ENCODE peak calls at places on chromosomes 4 and X, in ten cellular contexts. V is IMR-90, O is A549, N is GM12878, D is HCT116, K is K562, R is prostate gland, W is H1, B is suprapubic skin, E is ovary. G is an unnamed sample.

GRCh38 chr4:63528592-63528991 is 880.7 kb downstream of the TECRL start:
- DNase-seq in N (no peak), K (no peak), D (no peak), B (no peak), V (no peak), E (no peak), W (no peak), O (no peak), R (no peak), G (no peak)

GRCh38 chr4:170047774-170048354 is 21.7 kb upstream of the MFAP3L start:
- DNase-seq in K (peak), W (no peak), D (peak), E (peak), V (peak), N (no peak), R (peak), B (no peak), O (peak), G (no peak)

GRCh38 chr4:185235480-185236154 is 26.2 kb downstream of the SNX25 start:
- DNase-seq in E (no peak), K (no peak), R (no peak), O (no peak), B (no peak), W (no peak), N (no peak), V (peak), D (no peak), G (no peak)

GRCh38 chrX:46666831-46667230 is 92.1 kb downstream of the SLC9A7 start:
- DNase-seq in B (no peak), O (no peak), V (peak), E (no peak), D (no peak), N (no peak), R (no peak), W (no peak), K (no peak), G (no peak)

GRCh38 chr4:56650259-56651070 is 30.6 kb downstream of the HOPX start:
- DNase-seq in B (no peak), R (no peak), V (no peak), D (no peak), K (no peak), O (no peak), E (no peak), W (no peak), N (no peak), G (no peak)

GRCh38 chr4:90580271-90580825 is 453.2 kb downstream of the CCSER1 start:
- DNase-seq in W (no peak), K (no peak), E (no peak), N (no peak), O (no peak), V (no peak), R (no peak), D (no peak), B (no peak), G (no peak)

GRCh38 chrX:73581002-73581628 is 18.1 kb downstream of the CHIC1 start:
- DNase-seq in E (no peak), V (no peak), W (no peak), R (no peak), D (no peak), N (no peak), B (no peak), O (no peak), K (no peak), G (no peak)

GRCh38 chr4:77201343-77201742 is 44.3 kb downstream of the CCNG2 start:
- DNase-seq in N (no peak), E (no peak), V (peak), O (no peak), B (no peak), D (no peak), W (no peak), K (no peak), R (no peak), G (no peak)

GRCh38 chrX:103628386-103629290 is at the start of gene TCEAL1:
- DNase-seq in R (peak), N (no peak), V (peak), O (no peak), B (peak), E (peak), K (peak), D (no peak), W (peak), G (peak)

GRCh38 chrX:96861661-96862060 is 22.0 kb upstream of the RPA4 start:
- DNase-seq in V (no peak), W (no peak), R (no peak), O (no peak), D (no peak), B (no peak), E (no peak), N (no peak), K (no peak), G (no peak)

GRCh38 chr4:118942465-118942864 is 53.8 kb downstream of the SYNPO2 start:
- DNase-seq in V (peak), D (no peak), K (no peak), R (peak), N (no peak), B (no peak), O (no peak), W (no peak), E (no peak), G (no peak)

GRCh38 chrX:21974011-21974385 is 33.5 kb downstream of the SMS start:
- DNase-seq in N (peak), D (no peak), V (no peak), R (peak), O (no peak), W (no peak), E (no peak), B (no peak), K (no peak), G (no peak)

GRCh38 chr4:42574873-42575272 is 82.0 kb downstream of the ATP8A1 start:
- DNase-seq in D (no peak), N (no peak), W (no peak), R (no peak), B (no peak), E (no peak), K (no peak), O (no peak), V (no peak), G (no peak)

GRCh38 chr4:99723555-99724450 is 66.2 kb upstream of the C4orf54 start:
- DNase-seq in B (no peak), W (no peak), K (peak), N (no peak), V (peak), E (peak), O (peak), R (peak), D (peak), G (peak)

GRCh38 chrX:80879916-80880315 is 70.2 kb upstream of the BRWD3 start:
- DNase-seq in V (peak), R (peak), O (no peak), K (no peak), E (no peak), D (no peak), N (no peak), W (no peak), B (no peak), G (no peak)

GRCh38 chr4:26369132-26370036 is 48.6 kb downstream of the RBPJ start:
- DNase-seq in V (peak), O (no peak), D (no peak), B (no peak), W (no peak), E (no peak), N (no peak), R (no peak), K (no peak), G (no peak)

DNA sequence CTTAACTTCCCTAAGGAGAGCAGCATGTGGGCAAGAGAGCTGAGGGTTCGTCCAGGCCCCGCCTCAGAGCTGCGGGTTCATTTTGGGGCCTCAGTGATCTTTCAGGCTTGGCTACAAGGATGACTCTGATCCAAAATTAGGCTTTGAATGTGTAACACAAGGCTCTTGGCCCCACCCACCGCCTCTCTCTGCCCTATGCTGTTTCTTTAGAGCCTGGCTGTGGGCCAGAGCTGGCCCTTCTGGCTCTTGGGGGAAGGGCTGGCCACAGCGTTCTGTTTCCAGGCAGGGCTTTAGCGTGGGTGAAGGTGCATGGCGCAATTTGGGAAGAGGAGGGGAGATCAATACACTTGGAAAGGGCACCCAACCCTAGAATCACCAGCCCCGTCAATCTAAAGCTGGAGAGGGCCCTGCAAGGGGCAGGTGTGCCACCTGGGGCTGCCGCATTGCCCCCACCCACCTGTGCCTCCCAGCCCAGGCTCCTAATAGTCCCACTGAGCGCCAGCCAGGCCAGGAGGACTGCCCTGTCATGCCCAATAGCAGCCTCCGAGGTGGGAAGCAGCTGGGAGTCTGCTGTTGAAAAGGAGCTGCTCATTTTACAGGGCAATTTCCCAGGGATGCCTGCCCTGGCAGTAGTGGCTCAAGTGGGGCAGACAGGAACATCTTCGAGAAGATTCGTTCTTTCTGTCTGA is 84.5 kb upstream of the MAML3 start:
- DNase-seq in K (no peak), B (peak), W (peak), R (peak), E (peak), N (no peak), D (no peak), V (peak), O (no peak), G (peak)
- TF ChIP-seq POLR2A in K (no peak), B (no peak), W (no peak), R (peak), E (no peak), N (no peak), D (no peak), V (no peak), O (no peak), G (no peak)

GRCh38 chrX:51743179-51743957 is at the start of gene GSPT2:
- DNase-seq in V (peak), W (peak), R (peak), E (peak), D (no peak), B (peak), K (peak), N (peak), O (peak), G (peak)
- TF ChIP-seq POLR2A in V (peak), W (peak), R (no peak), E (no peak), D (no peak), B (no peak), K (peak), N (peak), O (peak), G (no peak)

GRCh38 chrX:37686979-37687378 is 1.4 kb downstream of the XK start:
- DNase-seq in V (no peak), K (no peak), W (no peak), B (no peak), O (no peak), E (no peak), R (no peak), D (no peak), N (no peak), G (no peak)

GRCh38 chrX:37684918-37685317 is 673 bp upstream of the XK start:
- DNase-seq in E (no peak), B (no peak), R (no peak), K (no peak), V (no peak), D (no peak), N (no peak), W (no peak), O (no peak), G (no peak)

GRCh38 chrX:37684426-37684825 is 1.2 kb upstream of the XK start:
- DNase-seq in E (no peak), N (no peak), R (no peak), V (no peak), B (no peak), D (no peak), W (no peak), O (no peak), K (no peak), G (no peak)

GRCh38 chrX:37686348-37686736 is 751 bp downstream of the XK start:
- DNase-seq in V (no peak), O (no peak), K (no peak), D (no peak), E (no peak), W (no peak), R (no peak), N (no peak), B (no peak), G (no peak)

DNA sequence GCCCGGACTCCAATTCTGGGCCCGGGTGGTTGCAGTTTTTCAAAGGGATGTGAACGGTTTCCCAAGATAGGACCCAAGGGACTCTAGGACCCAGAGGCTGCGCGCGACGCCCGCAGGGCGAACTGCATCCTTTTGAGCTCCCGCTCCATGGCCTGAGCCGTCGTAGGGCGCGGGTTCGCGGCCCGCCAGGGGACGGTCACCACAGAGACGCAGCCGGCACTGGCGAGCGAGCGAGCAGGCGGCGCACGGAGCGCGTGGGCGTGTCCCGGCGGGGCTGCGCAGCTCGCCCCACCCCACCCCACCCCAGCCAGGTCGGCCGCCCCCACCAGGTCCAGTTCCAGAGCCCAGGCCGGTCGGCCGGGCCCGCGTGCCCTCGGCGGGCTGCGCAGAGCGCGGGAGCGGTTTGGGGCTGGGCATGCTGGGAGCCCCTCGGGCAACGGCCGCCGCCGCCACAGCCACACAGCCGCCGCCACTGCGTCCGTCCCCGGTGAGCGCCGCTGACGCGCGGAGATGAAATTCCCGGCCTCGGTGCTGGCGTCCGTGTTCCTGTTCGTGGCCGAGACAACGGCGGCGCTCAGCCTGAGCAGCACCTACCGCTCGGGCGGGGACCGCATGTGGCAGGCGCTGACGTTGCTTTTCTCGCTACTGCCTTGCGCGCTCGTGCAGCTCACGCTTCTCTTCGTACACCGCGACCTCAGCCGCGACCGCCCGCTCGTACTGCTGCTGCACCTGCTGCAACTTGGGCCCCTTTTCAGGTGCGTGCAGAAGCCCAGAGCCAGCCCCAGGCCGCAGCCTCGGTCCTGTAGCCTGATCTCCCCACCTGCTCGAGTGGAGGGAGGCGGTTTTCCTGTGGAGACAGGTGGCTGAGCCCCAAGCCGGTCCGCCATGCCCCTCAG is at the start of gene XK:
- DNase-seq in O (peak), E (peak), V (no peak), K (peak), B (no peak), N (no peak), D (peak), R (peak), W (peak), G (peak)
- TF ChIP-seq POLR2A in O (peak), E (no peak), V (no peak), K (peak), B (no peak), N (no peak), D (peak), R (peak), W (no peak), G (no peak)

GRCh38 chrX:15853586-15854079 is 980 bp downstream of the AP1S2 start:
- DNase-seq in W (no peak), K (no peak), D (no peak), O (no peak), B (no peak), R (no peak), E (no peak), V (no peak), N (no peak), G (no peak)

GRCh38 chrX:15855562-15856256 is 1.1 kb upstream of the AP1S2 start:
- DNase-seq in E (no peak), N (no peak), W (no peak), B (no peak), V (no peak), R (no peak), D (no peak), K (no peak), O (no peak), G (no peak)

GRCh38 chrX:15854080-15854655 is 445 bp downstream of the AP1S2 start:
- DNase-seq in W (peak), R (peak), O (peak), V (no peak), B (peak), D (no peak), E (peak), N (no peak), K (peak), G (peak)

GRCh38 chrX:15856580-15856979 is 2.0 kb upstream of the AP1S2 start:
- DNase-seq in B (no peak), W (no peak), D (no peak), O (no peak), N (no peak), V (no peak), R (no peak), K (no peak), E (no peak), G (no peak)

DNA sequence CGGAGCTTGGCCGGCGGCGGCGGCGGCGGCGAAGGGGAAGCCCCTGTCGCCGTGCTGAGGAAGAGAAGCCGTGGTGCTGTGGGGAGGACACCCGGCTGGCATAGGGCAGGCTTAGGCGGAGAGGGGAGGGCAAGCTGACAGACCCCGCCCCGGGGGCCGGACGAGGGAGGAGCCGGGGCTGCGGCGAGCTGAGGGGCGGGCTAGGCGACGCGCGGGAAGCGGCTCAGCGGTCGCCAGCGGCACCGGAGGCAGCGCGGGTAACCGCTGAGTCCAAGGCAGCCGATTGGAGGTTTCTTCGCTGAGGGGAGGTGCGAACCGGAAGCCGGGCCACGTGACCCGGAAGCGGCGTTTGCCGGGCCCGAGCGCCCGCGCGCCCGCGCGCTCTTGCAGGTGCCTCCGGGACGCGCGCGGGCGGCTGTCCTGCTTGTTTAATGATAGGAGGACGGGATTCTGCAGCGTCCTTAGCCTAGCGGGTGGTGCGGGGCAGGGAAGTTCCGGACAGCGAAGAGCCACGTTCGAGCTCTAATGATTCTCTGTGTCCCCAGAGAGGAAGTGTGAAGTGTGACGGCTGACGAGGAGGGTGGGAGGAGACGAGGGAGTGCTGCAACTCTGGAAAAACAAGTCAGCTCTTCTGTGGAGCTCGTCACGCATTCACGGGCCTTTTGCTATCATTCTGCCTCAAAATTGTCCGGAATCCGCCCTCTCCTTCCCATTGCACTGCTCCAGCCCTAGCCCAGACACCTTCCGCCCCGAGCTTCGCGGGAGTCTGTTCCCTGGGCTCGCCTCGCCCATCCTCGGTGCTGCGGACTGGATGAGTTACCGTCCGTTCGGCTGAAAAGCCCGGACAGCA is at the start of gene AP1S2:
- DNase-seq in E (peak), W (peak), K (peak), V (peak), D (peak), R (peak), B (peak), N (peak), O (peak), G (peak)
- TF ChIP-seq POLR2A in E (peak), W (peak), K (peak), V (no peak), D (no peak), R (peak), B (peak), N (peak), O (peak), G (peak)